ENCODE peak calls at places on chromosomes 3 and 15, in six cellular contexts. N is spleen, G is glutamatergic neuron, L is PC-3, J is fibroblast of lung, F is suprapubic skin. U is an unnamed sample.
A peak's percentile ranks its signal among the peaks of the same experiment; 100 is the strongest.

GRCh38 chr3:52469001-52469400 is 13.6 kb downstream of the NISCH start:
- DNase-seq in N (no peak), G (no peak), L (no peak), J (no peak), F (no peak), U (no peak)

GRCh38 chr3:11099306-11099705 is 55.0 kb upstream of the HRH1 start:
- DNase-seq in N (no peak), G (no peak), L (no peak), J (peak; percentile 35), F (no peak), U (no peak)

GRCh38 chr3:26556637-26557036 is 65.9 kb upstream of the LRRC3B start:
- DNase-seq in N (no peak), G (no peak), L (no peak), J (no peak), F (no peak), U (no peak)

GRCh38 chr3:183823963-183824362 is 1.4 kb downstream of the MAP6D1 start:
- DNase-seq in N (no peak), G (no peak), L (peak; percentile 24), J (no peak), F (no peak), U (no peak)

GRCh38 chr3:82087958-82088357 is 326.5 kb upstream of the GBE1 start:
- DNase-seq in N (no peak), G (no peak), L (peak; percentile 88), J (peak; percentile 91), F (no peak), U (no peak)

GRCh38 chr3:185586644-185586964 is 509 bp downstream of the SENP2 start:
- DNase-seq in N (no peak), G (no peak), L (no peak), J (no peak), F (no peak), U (no peak)

GRCh38 chr15:75030023-75030413 is 6.6 kb downstream of the PPCDC start:
- DNase-seq in N (no peak), G (no peak), L (no peak), J (no peak), F (no peak), U (no peak)

GRCh38 chr3:99774467-99774866 is 43.2 kb upstream of the CMSS1 start:
- DNase-seq in N (no peak), G (no peak), L (peak; percentile 72), J (peak; percentile 90), F (no peak), U (no peak)

GRCh38 chr3:15667484-15667883 is 65.9 kb downstream of the BTD start:
- DNase-seq in N (no peak), G (no peak), L (no peak), J (no peak), F (no peak), U (no peak)

GRCh38 chr15:84570164-84570692 is 30.6 kb upstream of the ZSCAN2 start:
- DNase-seq in N (peak; percentile 91), G (peak; percentile 44), L (peak; percentile 36), J (peak; percentile 27), F (peak; percentile 80), U (no peak)

GRCh38 chr15:84572231-84572630 is 28.6 kb upstream of the ZSCAN2 start:
- DNase-seq in N (no peak), G (peak; percentile 62), L (no peak), J (no peak), F (no peak), U (no peak)

GRCh38 chr15:84575493-84575892 is 25.3 kb upstream of the ZSCAN2 start:
- DNase-seq in N (no peak), G (no peak), L (no peak), J (no peak), F (no peak), U (no peak)
- TF ChIP-seq CTCF in N (no peak), G (no peak), L (no peak), J (no peak), F (no peak), U (peak; percentile 41)

GRCh38 chr3:56915969-56916586 is 114.3 kb upstream of the ARHGEF3 start:
- DNase-seq in N (peak; percentile 88), G (no peak), L (no peak), J (no peak), F (peak; percentile 67), U (no peak)
- TF ChIP-seq CTCF in N (no peak), G (no peak), L (no peak), J (no peak), F (no peak), U (no peak)

GRCh38 chr3:63364495-63364894 is 86.4 kb downstream of the SYNPR start:
- DNase-seq in N (no peak), G (no peak), L (peak; percentile 63), J (peak; percentile 72), F (no peak), U (no peak)

GRCh38 chr3:63370094-63370493 is 92.0 kb downstream of the SYNPR start:
- DNase-seq in N (no peak), G (no peak), L (no peak), J (no peak), F (no peak), U (no peak)

GRCh38 chr3:63364909-63365308 is 86.8 kb downstream of the SYNPR start:
- DNase-seq in N (no peak), G (peak; percentile 39), L (no peak), J (no peak), F (no peak), U (no peak)
- TF ChIP-seq CTCF in N (no peak), G (peak; percentile 64), L (peak; percentile 34), J (no peak), F (no peak), U (peak; percentile 39)

DNA sequence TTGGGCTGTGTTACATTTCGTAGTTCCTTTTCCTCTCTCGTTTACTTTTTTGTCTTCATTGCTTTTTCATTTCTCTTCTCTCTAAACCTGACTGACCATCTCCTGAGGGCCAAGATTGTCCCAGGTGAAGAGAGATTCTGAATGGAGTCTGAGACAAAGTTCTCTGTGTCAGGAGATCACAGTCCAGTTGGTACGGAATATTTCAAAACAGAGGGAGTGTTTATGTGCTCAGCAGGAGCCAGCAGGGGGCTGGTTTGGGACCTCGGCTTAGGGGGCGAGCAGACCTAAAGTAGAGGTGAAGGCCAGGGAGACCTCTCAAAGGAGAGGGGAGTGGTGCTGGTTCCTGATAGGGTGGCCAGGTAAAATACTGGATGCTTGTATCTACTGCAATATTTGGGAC is 5.9 kb upstream of the KCTD6 start:
- DNase-seq in N (no peak), G (no peak), L (no peak), J (no peak), F (no peak), U (no peak)
- TF ChIP-seq CTCF in N (no peak), G (no peak), L (no peak), J (no peak), F (no peak), U (no peak)

DNA sequence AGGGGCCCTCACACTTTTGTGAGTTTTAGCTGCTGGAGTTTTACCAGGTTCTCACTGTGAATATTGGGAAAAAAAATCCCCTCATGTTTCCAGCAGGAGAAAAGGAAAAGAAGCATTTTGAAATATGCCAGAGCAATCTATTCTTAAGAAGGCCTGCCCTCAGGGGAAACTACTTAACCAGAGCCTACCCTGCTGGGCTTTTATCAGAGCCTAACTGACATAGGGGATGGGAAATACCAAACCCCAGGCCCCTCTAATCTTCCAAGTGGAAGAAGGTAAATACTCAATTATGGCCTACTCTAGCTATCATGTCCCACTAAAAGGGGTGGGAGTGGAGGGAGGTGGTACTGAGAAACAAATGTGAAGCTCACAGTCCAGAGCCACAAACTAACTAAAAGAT is 68.7 kb upstream of the NMNAT3 start:
- DNase-seq in N (no peak), G (no peak), L (no peak), J (no peak), F (no peak), U (no peak)
- TF ChIP-seq CTCF in N (no peak), G (no peak), L (no peak), J (no peak), F (no peak), U (no peak)

GRCh38 chr3:75115695-75116094 is 501.2 kb upstream of the CNTN3 start:
- DNase-seq in N (no peak), G (no peak), L (no peak), J (no peak), F (no peak), U (no peak)

DNA sequence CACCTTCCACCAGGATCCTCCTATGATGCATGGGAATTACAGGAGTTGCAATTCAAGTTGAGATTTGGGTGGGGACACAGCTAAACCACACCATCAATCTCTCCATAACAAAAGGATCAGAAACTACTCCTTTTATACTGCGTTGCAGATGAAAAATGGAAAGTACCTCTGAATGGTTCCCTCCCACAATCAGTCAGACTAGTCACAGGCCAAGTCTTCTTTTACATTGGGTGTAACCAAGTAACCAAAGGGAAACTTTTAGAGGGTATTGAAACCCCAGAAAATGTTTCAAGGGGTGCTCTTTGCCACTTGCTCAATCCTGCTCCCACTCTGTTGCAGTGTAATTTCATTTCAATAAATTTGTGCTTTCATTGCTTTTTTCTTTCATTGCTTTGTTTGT is 504.3 kb upstream of the CNTN3 start:
- DNase-seq in N (no peak), G (no peak), L (no peak), J (no peak), F (no peak), U (no peak)
- TF ChIP-seq CTCF in N (no peak), G (no peak), L (no peak), J (no peak), F (no peak), U (no peak)

GRCh38 chr15:73991260-73991659 is 835 bp downstream of the STOML1 start:
- DNase-seq in N (peak; percentile 86), G (no peak), L (no peak), J (peak; percentile 50), F (peak; percentile 83), U (no peak)

GRCh38 chr15:73993211-73993994 is 1.1 kb upstream of the PML start:
- DNase-seq in N (no peak), G (no peak), L (no peak), J (no peak), F (no peak), U (no peak)

GRCh38 chr15:73991726-73992593 is at the start of gene STOML1:
- DNase-seq in N (peak; percentile 99), G (peak; percentile 98), L (peak; percentile 95), J (peak; percentile 94), F (peak; percentile 94), U (peak; percentile 97)

GRCh38 chr15:73994419-73994883 is at the start of gene PML:
- DNase-seq in N (peak; percentile 99), G (peak; percentile 93), L (peak; percentile 92), J (peak; percentile 94), F (peak; percentile 98), U (peak; percentile 98)

GRCh38 chr15:73992594-73992898 is 451 bp upstream of the STOML1 start:
- DNase-seq in N (no peak), G (no peak), L (no peak), J (no peak), F (no peak), U (no peak)
- TF ChIP-seq CTCF in N (no peak), G (no peak), L (no peak), J (no peak), F (peak; percentile 3), U (peak; percentile 61)

GRCh38 chr3:159987291-159987711 is 1.3 kb upstream of the IL12A start:
- DNase-seq in N (no peak), G (no peak), L (peak; percentile 60), J (peak; percentile 62), F (no peak), U (no peak)
- TF ChIP-seq CTCF in N (no peak), G (no peak), L (peak; percentile 67), J (peak; percentile 15), F (no peak), U (peak; percentile 57)

U was measured in chondrocyte.